ENCODE peak calls at places on chromosome 11, in seven cellular contexts. J, R, U, C, I, M and L are unnamed samples.

GRCh38 chr11:74636633-74637184 is 44.3 kb downstream of the POLD3 start:
- DNase-seq in U (no peak), R (no peak), J (peak; percentile 65), C (peak; percentile 75), M (no peak), I (no peak), L (no peak)

GRCh38 chr11:126978155-126978554 is 22.4 kb downstream of the KIRREL3 start:
- DNase-seq in I (no peak), U (no peak), R (no peak), C (no peak), J (no peak), M (no peak), L (no peak)

GRCh38 chr11:131973017-131973416 is 602.6 kb downstream of the NTM start:
- DNase-seq in M (no peak), I (no peak), J (no peak), U (no peak), C (no peak), R (no peak), L (no peak)

GRCh38 chr11:6771926-6772898 is at the start of gene OR2AG2:
- DNase-seq in M (peak; percentile 34), U (peak; percentile 31), J (peak; percentile 59), C (no peak), R (peak; percentile 49), I (no peak), L (peak; percentile 49)

GRCh38 chr11:121716060-121716459 is 263.3 kb upstream of the SORL1-AS1 start:
- DNase-seq in J (no peak), M (no peak), U (no peak), R (no peak), I (no peak), C (peak; percentile 63), L (no peak)

GRCh38 chr11:74380746-74381439 is 17.3 kb downstream of the PGM2L1 start:
- DNase-seq in J (peak; percentile 12), M (peak; percentile 33), U (no peak), C (no peak), I (no peak), R (no peak), L (no peak)

GRCh38 chr11:17003426-17003825 is 10.8 kb downstream of the PLEKHA7 start:
- DNase-seq in R (no peak), C (no peak), I (no peak), M (no peak), J (no peak), U (no peak), L (no peak)

GRCh38 chr11:59666969-59667368 is 1.9 kb downstream of the PATL1 start:
- DNase-seq in R (no peak), I (no peak), J (peak; percentile 13), U (no peak), M (no peak), C (no peak), L (no peak)

GRCh38 chr11:27085605-27086004 is 45.0 kb downstream of the BBOX1 start:
- DNase-seq in R (no peak), J (no peak), U (no peak), C (no peak), M (no peak), I (no peak), L (no peak)

GRCh38 chr11:66291706-66292542 is at the start of gene TMEM151A:
- DNase-seq in I (no peak), M (no peak), C (no peak), J (no peak), R (no peak), U (no peak), L (no peak)

GRCh38 chr11:126359431-126360048 is 4.1 kb downstream of the ST3GAL4 start:
- DNase-seq in M (peak; percentile 38), I (peak; percentile 94), R (no peak), C (peak; percentile 49), U (no peak), J (peak; percentile 38), L (no peak)

GRCh38 chr11:111512296-111513239 is at the start of gene BTG4:
- DNase-seq in I (no peak), C (no peak), U (no peak), M (no peak), R (peak; percentile 51), J (no peak), L (peak; percentile 28)

GRCh38 chr11:27611946-27612455 is 88.3 kb downstream of the BDNF start:
- DNase-seq in J (no peak), I (no peak), R (no peak), U (no peak), M (no peak), C (no peak), L (no peak)

GRCh38 chr11:88410636-88411035 is 73.1 kb upstream of the CTSC start:
- DNase-seq in C (no peak), M (no peak), U (no peak), R (no peak), J (no peak), I (no peak), L (no peak)

GRCh38 chr11:118998388-118998717 is 415 bp downstream of the CENATAC start:
- DNase-seq in I (no peak), M (no peak), R (no peak), C (no peak), U (no peak), J (peak; percentile 22), L (no peak)

GRCh38 chr11:14029415-14029814 is 66.9 kb downstream of the SPON1 start:
- DNase-seq in I (no peak), J (no peak), R (no peak), U (no peak), M (no peak), C (no peak), L (no peak)

GRCh38 chr11:94218372-94218771 is 86.0 kb upstream of the IZUMO1R start:
- DNase-seq in U (no peak), J (peak; percentile 21), M (no peak), R (no peak), C (no peak), I (no peak), L (no peak)

GRCh38 chr11:124865902-124866851 is 945 bp downstream of the ROBO3 start:
- DNase-seq in R (peak; percentile 84), J (no peak), C (no peak), M (no peak), I (no peak), U (peak; percentile 40), L (peak; percentile 78)

GRCh38 chr11:10288316-10288715 is 5.7 kb downstream of the SBF2 start:
- DNase-seq in U (no peak), J (no peak), M (no peak), C (no peak), R (no peak), I (no peak), L (no peak)

GRCh38 chr11:65861533-65862183 is 1.4 kb downstream of the MUS81 start:
- DNase-seq in C (no peak), I (peak; percentile 27), J (peak; percentile 8), M (no peak), R (no peak), U (no peak), L (no peak)

GRCh38 chr11:1480555-1481482 is 5.8 kb downstream of the MOB2 start:
- DNase-seq in I (no peak), U (no peak), C (no peak), M (no peak), R (no peak), J (no peak), L (no peak)

GRCh38 chr11:1482581-1483444 is 3.8 kb downstream of the MOB2 start:
- DNase-seq in M (no peak), I (no peak), U (no peak), R (no peak), C (no peak), J (no peak), L (no peak)

GRCh38 chr11:1480191-1480554 is 6.4 kb downstream of the MOB2 start:
- DNase-seq in J (no peak), C (no peak), R (no peak), M (no peak), U (no peak), I (no peak), L (no peak)

GRCh38 chr11:1481861-1482441 is 4.6 kb downstream of the MOB2 start:
- DNase-seq in U (no peak), I (no peak), M (no peak), J (no peak), C (no peak), R (no peak), L (no peak)

GRCh38 chr11:1481483-1481825 is 5.1 kb downstream of the MOB2 start:
- DNase-seq in C (no peak), J (no peak), M (no peak), R (no peak), I (no peak), U (no peak), L (no peak)
- TF ChIP-seq CTCF in C (no peak), J (no peak), M (no peak), R (no peak), I (no peak), U (no peak), L (no peak)

GRCh38 chr11:78201096-78201495 is 12.4 kb downstream of the USP35 start:
- DNase-seq in U (no peak), M (no peak), R (no peak), C (no peak), I (no peak), J (no peak), L (no peak)

GRCh38 chr11:78205256-78205655 is 16.5 kb downstream of the USP35 start:
- DNase-seq in I (no peak), U (no peak), R (no peak), J (no peak), M (no peak), C (no peak), L (no peak)

GRCh38 chr11:78200553-78200952 is 11.8 kb downstream of the USP35 start:
- DNase-seq in J (no peak), I (no peak), R (no peak), U (no peak), M (no peak), C (no peak), L (no peak)

GRCh38 chr11:78203184-78203583 is 14.5 kb downstream of the USP35 start:
- DNase-seq in M (peak; percentile 24), C (no peak), I (no peak), R (no peak), J (no peak), U (no peak), L (no peak)

GRCh38 chr11:78202733-78203167 is 14.0 kb downstream of the USP35 start:
- DNase-seq in J (peak; percentile 48), I (no peak), C (no peak), M (no peak), R (no peak), U (no peak), L (no peak)
- TF ChIP-seq CTCF in J (no peak), I (no peak), C (no peak), M (no peak), R (no peak), U (no peak), L (no peak)

GRCh38 chr11:128627666-128628342 is 40.4 kb upstream of the ETS1 start:
- DNase-seq in C (no peak), M (no peak), R (peak; percentile 68), J (peak; percentile 30), I (no peak), U (no peak), L (peak; percentile 45)
- TF ChIP-seq CTCF in C (no peak), M (no peak), R (no peak), J (no peak), I (no peak), U (no peak), L (no peak)

DNA sequence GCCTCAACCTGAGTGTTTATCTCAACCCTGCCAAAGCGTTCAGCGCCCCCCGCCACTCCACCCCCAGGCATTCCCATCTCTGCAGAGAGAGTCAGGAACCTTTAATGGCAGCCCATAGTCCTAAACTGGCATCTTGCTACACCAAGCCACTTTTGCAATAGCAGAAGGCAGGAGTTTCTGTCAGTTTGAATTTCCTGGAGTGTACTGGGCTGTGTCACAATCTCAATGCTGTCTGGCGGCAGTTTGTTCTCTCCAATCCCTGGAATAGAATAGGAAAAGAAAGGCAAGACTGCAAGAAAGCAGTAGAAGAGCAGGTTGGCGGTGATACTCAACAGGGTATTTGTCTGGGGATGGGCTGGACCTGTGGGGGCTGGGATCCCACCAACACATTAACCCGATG is 32.9 kb upstream of the FLI1 start:
- DNase-seq in R (no peak), J (no peak), I (no peak), U (no peak), C (no peak), M (no peak), L (no peak)
- TF ChIP-seq CTCF in R (no peak), J (no peak), I (no peak), U (no peak), C (no peak), M (no peak), L (no peak)